ENCODE peak calls at places on chromosomes 7 and 10, in nine cellular contexts. Y is fibroblast of lung; Z is effector memory CD4-positive, alpha-beta T cell; T is nephron progenitor cell; W is GM13976; I is activated naive CD4-positive, alpha-beta T cell; Q is renal cortical epithelial cell; H is GM04503; L is NCI-H774. U is an unnamed sample.

GRCh38 chr10:78907458-78908211 is 161.1 kb upstream of the ZMIZ1 start:
- DNase-seq in T (peak; percentile 4), L (no peak), Q (no peak), H (no peak), Z (no peak), W (no peak), I (no peak), Y (no peak), U (no peak)

GRCh38 chr7:23768022-23768421 is 58.0 kb downstream of the STK31 start:
- DNase-seq in Q (no peak), W (no peak), Y (no peak), H (no peak), T (no peak), I (no peak), L (no peak), Z (no peak), U (no peak)

GRCh38 chr10:47257396-47258120 is 42.4 kb upstream of the GDF10 start:
- DNase-seq in W (no peak), Q (peak; percentile 2), Z (no peak), T (no peak), I (no peak), Y (peak; percentile 59), H (no peak), L (no peak), U (no peak)

GRCh38 chr10:12605580-12606405 is 256.4 kb downstream of the CAMK1D start:
- DNase-seq in Z (peak; percentile 29), W (peak; percentile 62), T (no peak), H (peak; percentile 30), Y (peak; percentile 60), I (peak; percentile 14), L (peak; percentile 75), Q (peak; percentile 77), U (no peak)

GRCh38 chr10:124672181-124672638 is 72.0 kb downstream of the FAM53B start:
- DNase-seq in Z (no peak), W (no peak), Y (no peak), H (no peak), I (no peak), T (no peak), Q (no peak), L (no peak), U (no peak)

GRCh38 chr10:5514226-5514881 is 10.4 kb upstream of the CALML3 start:
- DNase-seq in Q (no peak), Z (no peak), L (no peak), H (no peak), Y (no peak), T (no peak), I (no peak), W (no peak), U (no peak)

GRCh38 chr7:77657427-77658331 is 38.6 kb upstream of the RSBN1L start:
- DNase-seq in Z (no peak), L (peak; percentile 63), I (no peak), W (peak; percentile 58), T (no peak), H (no peak), Q (peak; percentile 65), Y (peak; percentile 22), U (no peak)

GRCh38 chr7:69434350-69434749 is 163.9 kb upstream of the AUTS2 start:
- DNase-seq in W (no peak), L (no peak), H (peak; percentile 81), Z (no peak), T (no peak), Y (peak; percentile 97), Q (peak; percentile 10), I (no peak), U (no peak)

GRCh38 chr7:88216276-88216675 is 3.6 kb downstream of the SRI start:
- DNase-seq in H (no peak), T (no peak), Q (no peak), Z (no peak), W (no peak), I (no peak), L (no peak), Y (no peak), U (no peak)

GRCh38 chr7:81993186-81993585 is 223.3 kb upstream of the HGF start:
- DNase-seq in I (no peak), H (no peak), L (no peak), Y (no peak), Z (no peak), T (no peak), W (no peak), Q (peak; percentile 83), U (no peak)

GRCh38 chr7:115145512-115145911 is 223.6 kb downstream of the MDFIC start:
- DNase-seq in Y (peak; percentile 13), H (peak; percentile 73), I (no peak), Z (no peak), Q (peak; percentile 26), T (no peak), W (no peak), L (no peak), U (no peak)

GRCh38 chr10:118970770-118971169 is 58.7 kb upstream of the NANOS1 start:
- DNase-seq in T (no peak), W (no peak), Q (no peak), Y (no peak), Z (no peak), I (no peak), L (no peak), H (no peak), U (no peak)